ENCODE peak calls at places on chromosomes 7 and 10, in nine cellular contexts. Y, W, K, S, U, R, O, G and I are unnamed samples.

GRCh38 chr7:50595538-50596102 is 30.4 kb upstream of the DDC start:
- DNase-seq in R (peak), O (no peak), U (no peak), S (no peak), Y (peak), G (peak), K (no peak), W (peak), I (no peak)

GRCh38 chr7:31373337-31374289 is 33.1 kb upstream of the NEUROD6 start:
- DNase-seq in U (no peak), Y (peak), W (peak), R (peak), G (peak), K (no peak), O (peak), S (no peak), I (peak)

GRCh38 chr10:126133082-126133620 is 236.8 kb downstream of the FANK1 start:
- DNase-seq in Y (no peak), U (no peak), S (no peak), W (no peak), K (no peak), O (no peak), G (no peak), R (no peak), I (no peak)

GRCh38 chr10:6072215-6072941 is 10.2 kb upstream of the IL2RA start:
- DNase-seq in Y (no peak), U (no peak), S (peak), R (no peak), W (no peak), G (no peak), O (no peak), K (no peak), I (no peak)

GRCh38 chr10:117531371-117532002 is 11.1 kb upstream of the EMX2 start:
- DNase-seq in U (no peak), G (no peak), S (no peak), R (no peak), Y (no peak), O (no peak), W (no peak), K (no peak), I (no peak)

GRCh38 chr10:60031664-60032063 is 125.3 kb upstream of the CCDC6 start:
- DNase-seq in U (no peak), S (peak), O (no peak), Y (no peak), W (no peak), K (no peak), R (no peak), G (no peak), I (peak)

GRCh38 chr10:71974489-71975011 is 10.4 kb downstream of the CHST3 start:
- DNase-seq in Y (no peak), S (peak), W (peak), G (no peak), U (peak), K (no peak), O (no peak), R (no peak), I (no peak)

GRCh38 chr10:100567249-100567648 is 31.5 kb downstream of the HIF1AN start:
- DNase-seq in W (no peak), O (no peak), R (peak), Y (no peak), U (no peak), K (no peak), S (no peak), G (no peak), I (no peak)

GRCh38 chr7:141012696-141013344 is 1.9 kb downstream of the MRPS33 start:
- DNase-seq in K (no peak), R (no peak), W (no peak), S (no peak), U (no peak), Y (no peak), G (no peak), O (no peak), I (no peak)

GRCh38 chr10:69303632-69304035 is 25.3 kb downstream of the HK1 start:
- DNase-seq in K (no peak), Y (no peak), S (no peak), R (no peak), G (no peak), U (no peak), O (no peak), W (no peak), I (no peak)

GRCh38 chr7:82291931-82292330 is 151.6 kb downstream of the CACNA2D1 start:
- DNase-seq in O (no peak), W (no peak), S (no peak), K (no peak), U (no peak), Y (no peak), R (no peak), G (no peak), I (no peak)

GRCh38 chr7:152869677-152870051 is 110.1 kb downstream of the ACTR3B start:
- DNase-seq in S (no peak), G (no peak), R (no peak), Y (no peak), U (no peak), W (no peak), O (no peak), K (no peak), I (no peak)

GRCh38 chr7:139730746-139731612 is 46.8 kb downstream of the HIPK2 start:
- DNase-seq in Y (no peak), K (no peak), S (peak), R (no peak), O (no peak), U (no peak), G (no peak), W (no peak), I (no peak)

GRCh38 chr10:44344727-44345126 is 40.2 kb downstream of the CXCL12 start:
- DNase-seq in G (no peak), S (no peak), O (no peak), Y (no peak), R (no peak), W (no peak), U (no peak), K (no peak), I (no peak)

GRCh38 chr7:155962191-155962967 is 150.1 kb upstream of the SHH start:
- DNase-seq in Y (peak), S (no peak), O (no peak), W (peak), U (peak), R (peak), K (no peak), G (no peak), I (no peak)

GRCh38 chr10:59865101-59865500 is 41.3 kb downstream of the CCDC6 start:
- DNase-seq in Y (peak), W (no peak), S (peak), O (no peak), R (no peak), G (no peak), U (no peak), K (no peak), I (no peak)

GRCh38 chr7:17625038-17625437 is 315.3 kb downstream of the SNX13 start:
- DNase-seq in R (no peak), G (no peak), W (peak), O (no peak), K (no peak), U (no peak), S (no peak), Y (no peak), I (no peak)

GRCh38 chr7:135217645-135218509 is 6.6 kb upstream of the WDR91 start:
- DNase-seq in U (no peak), Y (peak), W (no peak), O (no peak), G (no peak), S (no peak), K (no peak), R (no peak), I (no peak)

GRCh38 chr10:121165276-121165675 is 314.1 kb downstream of the WDR11 start:
- DNase-seq in G (no peak), W (peak), R (no peak), U (no peak), S (no peak), K (no peak), O (no peak), Y (no peak), I (no peak)

GRCh38 chr7:148084138-148084537 is 506.4 kb upstream of the C7orf33 start:
- DNase-seq in Y (peak), U (peak), K (peak), R (peak), O (peak), G (peak), S (peak), W (peak), I (no peak)

GRCh38 chr7:121107923-121108498 is 119.5 kb downstream of the CPED1 start:
- DNase-seq in W (peak), U (no peak), K (no peak), R (no peak), G (peak), O (no peak), S (no peak), Y (peak), I (peak)

GRCh38 chr7:32357535-32358277 is 132.5 kb downstream of the LSM5 start:
- DNase-seq in Y (no peak), O (no peak), R (no peak), S (no peak), W (no peak), G (no peak), U (no peak), K (no peak), I (no peak)

GRCh38 chr7:98733036-98733435 is 116.0 kb downstream of the NPTX2 start:
- DNase-seq in S (peak), R (no peak), O (no peak), U (peak), W (peak), K (no peak), G (peak), Y (peak), I (peak)

GRCh38 chr10:99835947-99836346 is 53.5 kb downstream of the ABCC2 start:
- DNase-seq in R (no peak), G (no peak), U (no peak), O (no peak), S (no peak), K (no peak), Y (no peak), W (no peak), I (no peak)

GRCh38 chr7:34277801-34278195 is 372.5 kb downstream of the BMPER start:
- DNase-seq in K (no peak), R (no peak), O (no peak), U (no peak), W (no peak), S (no peak), G (no peak), Y (no peak), I (no peak)

GRCh38 chr7:65980478-65981250 is 1.3 kb downstream of the GUSB start:
- DNase-seq in O (no peak), R (no peak), S (peak), K (peak), U (peak), W (peak), Y (no peak), G (no peak), I (peak)